ENCODE peak calls at places on chromosomes 11 and 22, in six cellular contexts. S, X, B, N, J and K are unnamed samples.

GRCh38 chr22:36377022-36377631 is 10.6 kb downstream of the MYH9 start:
- DNase-seq in N (no peak), X (no peak), J (no peak), B (no peak), S (no peak), K (no peak)

GRCh38 chr11:132062031-132062430 is 691.6 kb downstream of the NTM start:
- DNase-seq in J (no peak), S (no peak), X (no peak), B (no peak), N (no peak), K (no peak)

GRCh38 chr11:2678396-2678795 is 21.4 kb downstream of the KCNQ1OT1 start:
- DNase-seq in N (no peak), J (no peak), B (no peak), S (no peak), X (no peak), K (no peak)

GRCh38 chr11:113593698-113594308 is 112.3 kb downstream of the TMPRSS5 start:
- DNase-seq in B (no peak), S (no peak), J (no peak), X (peak), N (no peak), K (peak)

GRCh38 chr11:111538407-111539114 is 2.0 kb upstream of the LAYN start:
- DNase-seq in B (no peak), N (no peak), S (no peak), X (no peak), J (no peak), K (no peak)

GRCh38 chr11:114215428-114215827 is 80.8 kb upstream of the NNMT start:
- DNase-seq in B (no peak), S (no peak), J (no peak), X (no peak), N (no peak), K (no peak)

GRCh38 chr11:125343732-125344131 is 152.3 kb downstream of the FEZ1 start:
- DNase-seq in X (no peak), N (no peak), S (no peak), B (peak), J (no peak), K (no peak)

GRCh38 chr11:114366331-114367243 is 33.7 kb downstream of the C11orf71 start:
- DNase-seq in N (no peak), B (no peak), X (no peak), J (no peak), S (no peak), K (peak)

GRCh38 chr22:44368611-44369010 is 55.9 kb upstream of the SHISAL1 start:
- DNase-seq in N (no peak), S (no peak), X (no peak), B (peak), J (no peak), K (no peak)

DNA sequence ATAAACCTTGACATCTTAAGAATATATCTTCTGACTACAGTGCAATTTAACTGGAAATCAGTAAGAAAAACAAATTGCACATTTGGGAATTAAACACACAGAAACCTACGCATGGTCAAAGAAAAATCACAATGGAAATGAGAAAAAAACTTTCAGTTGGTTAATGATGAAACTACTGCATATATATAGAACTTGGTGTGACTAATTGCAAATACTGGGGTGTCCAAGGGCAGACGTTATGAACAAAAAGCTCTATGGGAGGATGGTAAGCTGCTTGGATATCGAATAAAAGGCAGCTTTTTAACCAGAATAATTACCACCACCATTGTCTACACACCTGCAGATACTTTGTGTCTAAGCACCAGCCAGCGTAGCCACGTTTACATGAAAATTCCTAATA is 791 bp downstream of the GDPD4 start:
- DNase-seq in N (no peak), J (peak), X (no peak), S (no peak), B (no peak), K (no peak)
- TF ChIP-seq POLR2A in N (no peak), J (no peak), X (no peak), S (no peak), B (no peak), K (no peak)

GRCh38 chr11:66721939-66722338 is 7.1 kb downstream of the SPTBN2 start:
- DNase-seq in J (no peak), N (no peak), B (no peak), X (no peak), S (no peak), K (no peak)

GRCh38 chr11:66720899-66721470 is 8.0 kb downstream of the SPTBN2 start:
- DNase-seq in N (no peak), J (no peak), X (no peak), S (no peak), B (no peak), K (no peak)

GRCh38 chr11:66718320-66718971 is 10.6 kb downstream of the SPTBN2 start:
- DNase-seq in N (peak), J (no peak), S (no peak), X (no peak), B (no peak), K (no peak)

GRCh38 chr11:66719111-66719872 is 9.7 kb downstream of the SPTBN2 start:
- DNase-seq in N (no peak), X (no peak), J (no peak), S (no peak), B (no peak), K (no peak)

GRCh38 chr11:66720223-66720898 is 8.7 kb downstream of the SPTBN2 start:
- DNase-seq in J (peak), B (peak), N (peak), S (no peak), X (peak), K (peak)
- TF ChIP-seq POLR2A in J (no peak), B (no peak), N (peak), S (no peak), X (no peak), K (peak)

GRCh38 chr11:102305352-102306047 is 11.8 kb upstream of the BIRC3 start:
- DNase-seq in X (no peak), B (no peak), N (no peak), S (no peak), J (no peak), K (no peak)

GRCh38 chr11:102306048-102306575 is 11.2 kb upstream of the BIRC3 start:
- DNase-seq in J (peak), B (no peak), X (no peak), N (peak), S (no peak), K (peak)

GRCh38 chr11:102304686-102305085 is 12.6 kb upstream of the BIRC3 start:
- DNase-seq in X (no peak), N (no peak), J (no peak), S (no peak), B (no peak), K (no peak)

GRCh38 chr11:102306817-102307814 is 10.2 kb upstream of the BIRC3 start:
- DNase-seq in S (no peak), B (no peak), X (no peak), J (no peak), N (no peak), K (no peak)

GRCh38 chr11:102302241-102302640 is 15.0 kb upstream of the BIRC3 start:
- DNase-seq in B (no peak), X (no peak), N (no peak), J (no peak), S (no peak), K (no peak)
- TF ChIP-seq POLR2A in B (no peak), X (no peak), N (no peak), J (no peak), S (no peak), K (no peak)

DNA sequence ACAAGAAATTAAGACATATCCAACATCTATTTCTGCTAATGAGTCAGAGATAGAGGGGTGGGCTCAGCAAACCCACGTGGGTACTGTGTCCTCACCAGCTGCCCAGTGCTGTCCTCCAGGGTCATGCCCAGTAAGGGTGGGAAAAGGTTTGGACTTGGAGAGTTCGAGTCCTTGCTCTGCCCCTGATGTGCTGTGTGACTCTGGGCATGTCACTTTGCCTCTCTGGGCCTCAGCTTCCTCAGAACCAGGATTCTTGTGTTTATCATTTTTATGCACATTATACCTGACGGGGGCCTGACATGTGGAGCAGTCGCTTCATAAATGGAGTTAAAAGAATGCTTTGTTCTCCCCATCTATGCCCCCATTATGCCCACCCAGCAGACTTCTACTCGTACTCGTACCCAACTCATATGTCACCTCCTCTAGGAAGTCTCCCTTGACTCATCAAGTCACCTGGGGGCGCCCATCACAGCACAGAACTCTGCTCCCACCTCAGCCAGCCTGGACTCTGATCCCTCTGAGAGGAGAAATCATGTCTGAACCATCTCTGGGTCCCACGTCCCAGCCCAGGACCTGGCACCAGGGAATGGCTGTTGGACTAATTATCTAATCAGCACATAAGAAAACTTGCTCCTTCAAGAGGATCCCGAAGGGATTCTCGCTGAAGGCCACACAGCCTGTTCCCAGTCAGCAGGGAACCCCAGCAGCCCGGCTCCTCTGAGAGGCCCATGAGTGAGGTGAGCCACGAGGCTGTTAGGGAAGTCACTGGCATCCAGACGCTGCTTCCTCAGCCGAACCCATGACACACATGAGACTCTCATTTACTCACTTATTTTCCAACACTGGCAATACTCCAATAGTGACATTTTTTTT is 38.7 kb upstream of the TSKU start:
- DNase-seq in J (no peak), N (peak), X (no peak), S (no peak), B (no peak), K (no peak)
- TF ChIP-seq POLR2A in J (no peak), N (no peak), X (no peak), S (no peak), B (no peak), K (no peak)